ENCODE peak calls at places on chromosomes 11 and 22, in five cellular contexts. N is T follicular helper cell, K is KBM-7, X is esophagus muscularis mucosa, Z is hypothalamus. L is an unnamed sample.

GRCh38 chr11:877565-877964 is 33.0 kb downstream of the CHID1 start:
- DNase-seq in K (no peak), X (no peak), Z (no peak), N (no peak), L (peak; percentile 35)

GRCh38 chr11:2150206-2150847 is 10.7 kb downstream of the INS start:
- DNase-seq in K (peak; percentile 28), Z (no peak), N (no peak), X (no peak), L (no peak)

GRCh38 chr11:33248416-33248957 is 8.7 kb upstream of the HIPK3 start:
- DNase-seq in K (no peak), X (no peak), N (no peak), Z (no peak), L (no peak)

GRCh38 chr22:46010951-46011626 is 34.1 kb upstream of the WNT7B start:
- DNase-seq in N (no peak), K (no peak), Z (peak; percentile 91), X (no peak), L (no peak)

GRCh38 chr22:37657590-37658132 is 862 bp upstream of the PDXP start:
- DNase-seq in K (no peak), N (no peak), Z (no peak), X (no peak), L (no peak)

GRCh38 chr11:126007263-126007662 is 55.4 kb downstream of the CDON start:
- DNase-seq in K (no peak), N (no peak), Z (no peak), X (no peak), L (no peak)

GRCh38 chr11:122093731-122094130 is 22.3 kb downstream of the BLID start:
- DNase-seq in K (no peak), X (no peak), N (no peak), Z (no peak), L (no peak)

GRCh38 chr11:18721576-18722292 is 4.3 kb downstream of the IGSF22 start:
- DNase-seq in K (peak; percentile 71), Z (peak; percentile 13), X (peak; percentile 93), N (peak; percentile 26), L (peak; percentile 60)

GRCh38 chr22:23789638-23790037 is 2.9 kb downstream of the SMARCB1 start:
- DNase-seq in K (no peak), N (no peak), Z (peak; percentile 18), X (no peak), L (no peak)

GRCh38 chr22:38523479-38523878 is 17.4 kb upstream of the DDX17 start:
- DNase-seq in X (no peak), Z (no peak), N (no peak), K (no peak), L (no peak)

GRCh38 chr11:119081682-119082081 is 3.0 kb upstream of the HMBS start:
- DNase-seq in X (no peak), K (no peak), Z (peak; percentile 62), N (no peak), L (no peak)

GRCh38 chr11:854601-855342 is 12.1 kb downstream of the TSPAN4 start:
- DNase-seq in X (no peak), Z (no peak), N (no peak), K (no peak), L (no peak)

GRCh38 chr11:6588018-6588417 is 15.4 kb downstream of the RRP8 start:
- DNase-seq in X (no peak), K (no peak), Z (no peak), N (no peak), L (no peak)

GRCh38 chr11:121652982-121653381 is 200.2 kb upstream of the SORL1-AS1 start:
- DNase-seq in N (no peak), Z (no peak), X (no peak), K (peak; percentile 26), L (no peak)

GRCh38 chr11:630871-631270 is 3.9 kb upstream of the SCT start:
- DNase-seq in X (no peak), Z (no peak), K (no peak), N (no peak), L (no peak)

GRCh38 chr11:116601734-116602636 is 170.8 kb downstream of the BUD13 start:
- DNase-seq in Z (no peak), K (peak; percentile 21), X (no peak), N (no peak), L (no peak)

GRCh38 chr11:65132988-65133700 is 1.2 kb downstream of the SYVN1 start:
- DNase-seq in K (peak; percentile 56), N (no peak), Z (no peak), X (no peak), L (peak; percentile 80)

GRCh38 chr11:92916299-92916698 is 53.2 kb upstream of the MTNR1B start:
- DNase-seq in Z (no peak), K (no peak), N (no peak), X (no peak), L (no peak)

GRCh38 chr22:19976671-19977070 is 35.1 kb upstream of the TXNRD2 start:
- DNase-seq in N (no peak), K (no peak), Z (no peak), X (no peak), L (no peak)

GRCh38 chr22:24153959-24154358 is 27.3 kb upstream of the SUSD2 start:
- DNase-seq in K (no peak), N (no peak), X (no peak), Z (no peak), L (peak; percentile 28)

GRCh38 chr11:42707541-42707940 is 604.3 kb upstream of the API5 start:
- DNase-seq in K (no peak), X (no peak), Z (no peak), N (no peak), L (no peak)

GRCh38 chr11:57658023-57658361 is 430 bp downstream of the CLP1 start:
- DNase-seq in K (no peak), X (no peak), Z (no peak), N (no peak), L (no peak)

GRCh38 chr11:79375818-79376550 is 64.8 kb downstream of the TENM4 start:
- DNase-seq in K (no peak), X (no peak), Z (no peak), N (no peak), L (no peak)

GRCh38 chr22:32932176-32932575 is 126.0 kb downstream of the SYN3 start:
- DNase-seq in Z (no peak), X (no peak), K (no peak), N (no peak), L (no peak)

GRCh38 chr11:47980907-47981621 is 705 bp downstream of the PTPRJ start:
- DNase-seq in K (no peak), X (no peak), N (no peak), Z (peak; percentile 29), L (peak; percentile 39)

GRCh38 chr22:45207981-45208664 is 32.6 kb downstream of the KIAA0930 start:
- DNase-seq in X (no peak), N (no peak), Z (no peak), K (no peak), L (no peak)

GRCh38 chr11:78227906-78228305 is 39.2 kb downstream of the USP35 start:
- DNase-seq in N (no peak), Z (no peak), X (peak; percentile 26), K (no peak), L (no peak)

GRCh38 chr11:11841121-11841604 is 609 bp upstream of the USP47 start:
- DNase-seq in N (no peak), K (peak; percentile 45), X (no peak), Z (peak; percentile 62), L (no peak)

GRCh38 chr11:58832246-58832645 is 12.3 kb downstream of the GLYATL2 start:
- DNase-seq in X (no peak), N (no peak), K (no peak), Z (no peak), L (no peak)

GRCh38 chr22:36764060-36764459 is 11.9 kb downstream of the IFT27 start:
- DNase-seq in X (no peak), N (no peak), Z (no peak), K (no peak), L (no peak)

GRCh38 chr11:74057251-74058151 is 48.6 kb upstream of the UCP3 start:
- DNase-seq in K (no peak), Z (no peak), N (no peak), X (no peak), L (no peak)

GRCh38 chr11:76212086-76213035 is 6.1 kb upstream of the WNT11 start:
- DNase-seq in N (no peak), K (no peak), Z (no peak), X (no peak), L (no peak)

GRCh38 chr11:97756571-97757335 is 1264.0 kb upstream of the CNTN5 start:
- DNase-seq in K (no peak), Z (no peak), X (no peak), N (no peak), L (no peak)

GRCh38 chr11:2526808-2527381 is 82.1 kb downstream of the KCNQ1 start:
- DNase-seq in K (peak; percentile 70), Z (no peak), X (no peak), N (no peak), L (no peak)

GRCh38 chr11:134038897-134039470 is 29.9 kb upstream of the JAM3 start:
- DNase-seq in X (no peak), K (no peak), N (no peak), Z (no peak), L (no peak)

L was measured in activated CD4-positive, alpha-beta memory T cell treated with anti-CD3 and anti-CD28 coated beads for 36 hours.